ENCODE peak calls at places on chromosomes 3 and 15, in eight cellular contexts. H is right lobe of liver; E is tibial artery; D is T-helper 1 cell; K is naive B cell; A is cerebellar cortex; Y is activated CD4-positive, alpha-beta T cell treated with anti-CD3 and anti-CD28 coated beads, Interleukin-2, amount 10 ng/mL, durations not matched to agents 7 days and 5 days; Q is stimulated activated CD4-positive, alpha-beta T cell treated with anti-CD3 and anti-CD28 coated beads, Interleukin-15, amount 100 ng/mL, for 1 hour. R is an unnamed sample.

GRCh38 chr15:36643551-36643950 is 64.1 kb downstream of the CDIN1 start:
- DNase-seq in H (no peak), E (no peak), D (no peak), K (no peak), A (no peak), Y (no peak), Q (no peak), R (no peak)

GRCh38 chr3:30370681-30371271 is 235.6 kb upstream of the TGFBR2 start:
- DNase-seq in H (no peak), E (no peak), D (no peak), K (no peak), A (no peak), Y (no peak), Q (no peak), R (no peak)

GRCh38 chr3:117400303-117400702 is 690.7 kb downstream of the TUSC7 start:
- DNase-seq in H (no peak), E (no peak), D (no peak), K (no peak), A (no peak), Y (no peak), Q (no peak), R (no peak)

GRCh38 chr3:61052855-61053254 is 198.4 kb downstream of the FHIT start:
- DNase-seq in H (no peak), E (no peak), D (no peak), K (no peak), A (no peak), Y (no peak), Q (no peak), R (no peak)

GRCh38 chr3:179898024-179898423 is 138.7 kb downstream of the PEX5L start:
- DNase-seq in H (no peak), E (no peak), D (no peak), K (no peak), A (peak), Y (peak), Q (no peak), R (no peak)

GRCh38 chr3:66747688-66748087 is 246.9 kb upstream of the LRIG1 start:
- DNase-seq in H (no peak), E (no peak), D (no peak), K (no peak), A (no peak), Y (no peak), Q (no peak), R (no peak)

GRCh38 chr3:103077910-103078309 is 643.1 kb downstream of the ZPLD1 start:
- DNase-seq in H (no peak), E (no peak), D (no peak), K (no peak), A (no peak), Y (no peak), Q (no peak), R (no peak)

GRCh38 chr15:43508421-43508820 is 9.0 kb upstream of the MAP1A start:
- DNase-seq in H (no peak), E (no peak), D (no peak), K (no peak), A (no peak), Y (no peak), Q (no peak), R (no peak)

GRCh38 chr15:78265752-78266224 is 1.4 kb downstream of the DNAJA4 start:
- DNase-seq in H (no peak), E (no peak), D (no peak), K (no peak), A (peak), Y (no peak), Q (no peak), R (peak)

GRCh38 chr3:58144478-58145142 is 66.2 kb downstream of the DNASE1L3 start:
- DNase-seq in H (no peak), E (no peak), D (no peak), K (no peak), A (no peak), Y (no peak), Q (no peak), R (no peak)

GRCh38 chr3:33665294-33665693 is 52.8 kb downstream of the CLASP2 start:
- DNase-seq in H (no peak), E (no peak), D (no peak), K (no peak), A (no peak), Y (no peak), Q (no peak), R (no peak)

GRCh38 chr3:127339016-127339415 is 51.2 kb upstream of the PRR20G start:
- DNase-seq in H (no peak), E (no peak), D (no peak), K (no peak), A (no peak), Y (no peak), Q (no peak), R (no peak)

GRCh38 chr3:123159926-123160635 is 41.7 kb upstream of the SEC22A start:
- DNase-seq in H (no peak), E (no peak), D (no peak), K (no peak), A (no peak), Y (no peak), Q (no peak), R (no peak)

GRCh38 chr15:44738340-44738984 is 2.1 kb downstream of the TRIM69 start:
- DNase-seq in H (no peak), E (no peak), D (no peak), K (peak), A (peak), Y (no peak), Q (no peak), R (peak)

GRCh38 chr15:45521596-45522167 is 873 bp downstream of the SLC30A4 start:
- DNase-seq in H (no peak), E (no peak), D (no peak), K (peak), A (peak), Y (peak), Q (no peak), R (peak)

GRCh38 chr15:33234019-33234418 is 39.5 kb upstream of the FMN1 start:
- DNase-seq in H (no peak), E (no peak), D (no peak), K (no peak), A (peak), Y (peak), Q (no peak), R (peak)

GRCh38 chr15:94239474-94239873 is 8.1 kb downstream of the MCTP2 start:
- DNase-seq in H (no peak), E (no peak), D (no peak), K (no peak), A (no peak), Y (no peak), Q (no peak), R (no peak)

GRCh38 chr3:172877011-172877410 is 126.5 kb downstream of the ECT2 start:
- DNase-seq in H (no peak), E (no peak), D (no peak), K (no peak), A (no peak), Y (no peak), Q (no peak), R (no peak)

GRCh38 chr3:184018424-184018973 is 815 bp upstream of the ABCC5 start:
- DNase-seq in H (no peak), E (no peak), D (no peak), K (no peak), A (no peak), Y (no peak), Q (no peak), R (no peak)

GRCh38 chr3:82133070-82133606 is 371.7 kb upstream of the GBE1 start:
- DNase-seq in H (peak), E (no peak), D (peak), K (peak), A (peak), Y (peak), Q (no peak), R (peak)

GRCh38 chr3:158809642-158810041 is 7.8 kb downstream of the MFSD1 start:
- DNase-seq in H (no peak), E (no peak), D (no peak), K (no peak), A (no peak), Y (peak), Q (no peak), R (no peak)

GRCh38 chr3:195705081-195705991 is 15.4 kb upstream of the MUC20 start:
- DNase-seq in H (no peak), E (no peak), D (no peak), K (no peak), A (no peak), Y (no peak), Q (no peak), R (no peak)

GRCh38 chr15:21260966-21261395 is 179.3 kb downstream of the POTEB3 start:
- DNase-seq in H (peak), E (peak), D (no peak), K (no peak), A (peak), Y (no peak), Q (no peak), R (no peak)

GRCh38 chr3:183178833-183179549 is 16.5 kb upstream of the LAMP3 start:
- DNase-seq in H (no peak), E (no peak), D (no peak), K (no peak), A (peak), Y (peak), Q (no peak), R (peak)

GRCh38 chr15:59516655-59517461 is 78.9 kb downstream of the FAM81A start:
- DNase-seq in H (no peak), E (no peak), D (no peak), K (peak), A (no peak), Y (no peak), Q (no peak), R (no peak)

GRCh38 chr3:3170998-3171397 is 8.5 kb downstream of the CRBN start:
- DNase-seq in H (no peak), E (no peak), D (no peak), K (no peak), A (peak), Y (peak), Q (no peak), R (peak)